ENCODE peak calls at places on chromosome 4, in seven cellular contexts. B is pancreas, E is mesenchymal stem cell, M is fibroblast of lung, K is thyroid gland, Y is upper lobe of right lung, G is PC-3. C is an unnamed sample.

GRCh38 chr4:102139132-102139573 is 206.1 kb downstream of the SLC39A8 start:
- DNase-seq in B (no peak), E (peak), M (peak), K (no peak), Y (no peak), G (peak), C (no peak)

GRCh38 chr4:158826882-158827281 is 58.1 kb downstream of the FNIP2 start:
- DNase-seq in B (peak), E (no peak), M (peak), K (peak), Y (no peak), G (peak), C (no peak)

GRCh38 chr4:8314691-8315255 is 45.2 kb downstream of the HTRA3 start:
- DNase-seq in B (no peak), E (no peak), M (no peak), K (no peak), Y (peak), G (no peak), C (no peak)

GRCh38 chr4:77073981-77074865 is 1.6 kb downstream of the CCNI start:
- DNase-seq in B (no peak), E (no peak), M (no peak), K (no peak), Y (no peak), G (no peak), C (no peak)

GRCh38 chr4:152109585-152110509 is 349.0 kb upstream of the GATB start:
- DNase-seq in B (no peak), E (no peak), M (no peak), K (no peak), Y (no peak), G (no peak), C (no peak)

GRCh38 chr4:150366487-150366999 is 215.4 kb upstream of the MAB21L2 start:
- DNase-seq in B (no peak), E (no peak), M (no peak), K (no peak), Y (no peak), G (no peak), C (no peak)

GRCh38 chr4:67465032-67465762 is 80.1 kb downstream of the CENPC start:
- DNase-seq in B (peak), E (peak), M (no peak), K (no peak), Y (no peak), G (no peak), C (no peak)

GRCh38 chr4:33924239-33924638 is 2320.1 kb downstream of the ARAP2 start:
- DNase-seq in B (no peak), E (peak), M (peak), K (peak), Y (no peak), G (peak), C (no peak)

GRCh38 chr4:24778427-24779225 is 16.7 kb upstream of the SOD3 start:
- DNase-seq in B (no peak), E (peak), M (peak), K (no peak), Y (no peak), G (no peak), C (no peak)

GRCh38 chr4:78899302-78899701 is 39.9 kb downstream of the PAQR3 start:
- DNase-seq in B (no peak), E (no peak), M (no peak), K (no peak), Y (no peak), G (no peak), C (no peak)

GRCh38 chr4:54924891-54925290 is 200.5 kb downstream of the KDR start:
- DNase-seq in B (no peak), E (no peak), M (no peak), K (no peak), Y (no peak), G (peak), C (no peak)

GRCh38 chr4:102129810-102130209 is 215.5 kb downstream of the SLC39A8 start:
- DNase-seq in B (no peak), E (no peak), M (no peak), K (no peak), Y (no peak), G (no peak), C (no peak)

GRCh38 chr4:87912164-87913004 is 63.1 kb upstream of the SPP1 start:
- DNase-seq in B (no peak), E (peak), M (no peak), K (no peak), Y (no peak), G (no peak), C (no peak)

GRCh38 chr4:181569553-181569952 is 673.6 kb upstream of the TENM3 start:
- DNase-seq in B (no peak), E (peak), M (peak), K (no peak), Y (no peak), G (peak), C (no peak)

GRCh38 chr4:128600996-128601857 is 208.3 kb upstream of the JADE1 start:
- DNase-seq in B (peak), E (peak), M (peak), K (peak), Y (peak), G (peak), C (no peak)

DNA sequence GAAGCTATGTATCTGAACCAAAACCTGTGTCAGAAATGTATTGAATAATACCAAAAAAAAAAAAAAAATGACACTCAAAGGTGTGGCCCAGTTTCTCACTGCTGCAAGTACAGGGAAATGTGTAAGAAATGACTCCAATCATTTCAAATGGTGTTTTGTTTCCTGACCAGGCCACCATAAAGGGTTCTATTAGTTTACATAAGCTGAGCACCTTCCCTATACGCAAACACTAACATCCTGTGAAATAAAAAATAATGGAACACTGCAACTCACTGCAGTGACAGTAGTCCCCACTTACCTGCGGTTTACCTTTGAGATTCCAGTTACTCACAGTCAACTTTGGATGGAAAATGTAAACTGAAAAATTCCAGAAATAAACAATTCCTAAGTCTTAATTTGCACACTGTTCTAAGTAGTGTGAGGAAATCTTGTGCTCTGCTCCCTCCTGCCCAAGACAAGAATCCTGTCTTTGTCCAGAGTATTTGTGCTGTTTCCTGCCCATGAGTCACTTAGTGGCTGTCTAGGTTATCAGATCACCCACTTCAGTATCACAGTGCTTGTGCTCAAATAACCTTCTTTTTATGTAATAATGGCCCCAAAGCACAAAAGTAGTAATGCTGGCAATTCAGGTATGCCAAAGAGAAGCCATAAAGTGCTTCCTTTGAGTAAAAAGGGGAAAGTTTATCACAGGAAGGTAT is 265.3 kb downstream of the RCHY1 start:
- DNase-seq in B (no peak), E (peak), M (no peak), K (no peak), Y (no peak), G (peak), C (no peak)
- H3K27ac ChIP-seq in B (no peak), E (no peak), M (no peak), K (no peak), Y (no peak), G (peak), C (no peak)

DNA sequence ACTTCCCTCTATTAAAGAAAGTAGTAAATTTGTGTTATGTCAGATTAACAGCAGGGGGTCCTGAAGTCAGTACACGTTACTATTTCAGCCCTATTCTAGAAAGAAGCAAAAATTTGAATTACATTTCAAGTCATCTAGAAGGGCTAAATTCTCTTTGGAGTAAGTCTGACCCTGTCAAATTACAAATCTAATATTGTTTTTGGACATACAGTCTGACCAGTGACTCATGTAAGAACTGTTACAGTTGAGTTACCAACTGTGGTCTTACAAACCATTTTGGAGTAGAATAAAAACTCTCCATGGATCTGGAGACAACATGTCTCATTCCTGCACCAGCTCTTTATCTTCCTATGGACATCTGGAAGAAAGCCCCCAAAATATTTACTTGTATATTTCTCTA is 36.0 kb upstream of the GYPA start:
- DNase-seq in B (no peak), E (no peak), M (peak), K (no peak), Y (no peak), G (no peak), C (no peak)
- H3K27ac ChIP-seq in B (no peak), E (no peak), M (no peak), K (no peak), Y (no peak), G (no peak), C (no peak)

GRCh38 chr4:6471303-6472007 is 959 bp downstream of the PPP2R2C start:
- DNase-seq in B (no peak), E (peak), M (no peak), K (no peak), Y (no peak), G (no peak), C (peak)
- H3K27ac ChIP-seq in B (no peak), E (no peak), M (no peak), K (no peak), Y (no peak), G (peak), C (no peak)

GRCh38 chr4:6961496-6962210 is 52.0 kb downstream of the TBC1D14 start:
- DNase-seq in B (no peak), E (no peak), M (no peak), K (no peak), Y (no peak), G (no peak), C (peak)
- H3K27ac ChIP-seq in B (no peak), E (no peak), M (no peak), K (no peak), Y (no peak), G (no peak), C (no peak)